ENCODE peak calls at places on chromosomes 6 and 20, in nine cellular contexts. Z is suprapubic skin, S is right lobe of liver, L is esophagus muscularis mucosa, Q is GM12892, H is body of pancreas, K is stomach, C is Peyer's patch, E is IMR-90. N is an unnamed sample.
A peak's percentile ranks its signal among the peaks of the same experiment; 100 is the strongest.

GRCh38 chr20:58692579-58693225 is at the start of gene NPEPL1:
- DNase-seq in Z (no peak), S (peak; percentile 72), L (no peak), Q (peak; percentile 96), H (peak; percentile 65), K (peak; percentile 78), C (peak; percentile 49), E (peak; percentile 67), N (peak; percentile 95)

GRCh38 chr20:20561172-20561571 is 151.3 kb downstream of the RALGAPA2 start:
- DNase-seq in Z (no peak), S (no peak), L (no peak), Q (no peak), H (no peak), K (no peak), C (no peak), E (no peak), N (no peak)

GRCh38 chr6:156316613-156317012 is 460.6 kb upstream of the ARID1B start:
- DNase-seq in Z (no peak), S (no peak), L (no peak), Q (no peak), H (no peak), K (no peak), C (no peak), E (no peak), N (no peak)

GRCh38 chr6:53979468-53980067 is 131.7 kb upstream of the MLIP start:
- DNase-seq in Z (no peak), S (no peak), L (no peak), Q (peak; percentile 5), H (no peak), K (no peak), C (no peak), E (peak; percentile 61), N (no peak)

GRCh38 chr6:32973934-32974333 is 5.5 kb downstream of the BRD2 start:
- DNase-seq in Z (no peak), S (no peak), L (peak; percentile 45), Q (no peak), H (no peak), K (no peak), C (no peak), E (peak; percentile 66), N (no peak)

GRCh38 chr6:127879685-127880084 is 21.2 kb downstream of the THEMIS start:
- DNase-seq in Z (no peak), S (no peak), L (no peak), Q (no peak), H (no peak), K (no peak), C (no peak), E (peak; percentile 7), N (peak; percentile 62)

GRCh38 chr6:124800222-124800621 is 162.0 kb upstream of the RNF217 start:
- DNase-seq in Z (no peak), S (no peak), L (no peak), Q (no peak), H (no peak), K (no peak), C (no peak), E (no peak), N (no peak)

GRCh38 chr6:24864345-24864744 is 65.6 kb upstream of the ARMH2 start:
- DNase-seq in Z (no peak), S (no peak), L (no peak), Q (no peak), H (no peak), K (no peak), C (no peak), E (peak; percentile 85), N (no peak)

GRCh38 chr6:16265351-16266341 is 27.3 kb downstream of the GMPR start:
- DNase-seq in Z (no peak), S (no peak), L (no peak), Q (no peak), H (no peak), K (no peak), C (no peak), E (no peak), N (no peak)

GRCh38 chr6:12245763-12246720 is 44.1 kb upstream of the EDN1 start:
- DNase-seq in Z (no peak), S (no peak), L (no peak), Q (no peak), H (no peak), K (no peak), C (no peak), E (peak; percentile 39), N (no peak)

GRCh38 chr6:109165392-109165964 is 70.2 kb downstream of the CEP57L1 start:
- DNase-seq in Z (no peak), S (no peak), L (no peak), Q (no peak), H (no peak), K (no peak), C (no peak), E (peak; percentile 70), N (no peak)

GRCh38 chr6:125142614-125143013 is 11.0 kb upstream of the TPD52L1 start:
- DNase-seq in Z (no peak), S (no peak), L (no peak), Q (no peak), H (no peak), K (no peak), C (no peak), E (peak; percentile 11), N (no peak)

GRCh38 chr6:136085370-136086115 is 164.6 kb downstream of the MTFR2 start:
- DNase-seq in Z (no peak), S (no peak), L (no peak), Q (no peak), H (no peak), K (no peak), C (no peak), E (peak; percentile 72), N (no peak)

GRCh38 chr6:150266963-150267685 is 101.7 kb upstream of the IYD start:
- DNase-seq in Z (no peak), S (no peak), L (no peak), Q (no peak), H (no peak), K (no peak), C (no peak), E (no peak), N (no peak)

GRCh38 chr6:154448448-154449096 is 61.9 kb downstream of the CNKSR3 start:
- DNase-seq in Z (no peak), S (no peak), L (no peak), Q (no peak), H (no peak), K (no peak), C (no peak), E (peak; percentile 93), N (no peak)

GRCh38 chr20:37299718-37300529 is 10.5 kb downstream of the MANBAL start:
- DNase-seq in Z (no peak), S (no peak), L (no peak), Q (no peak), H (no peak), K (no peak), C (no peak), E (peak; percentile 65), N (no peak)

GRCh38 chr6:77313595-77313994 is 149.7 kb downstream of the HTR1B start:
- DNase-seq in Z (no peak), S (no peak), L (no peak), Q (no peak), H (no peak), K (no peak), C (no peak), E (no peak), N (no peak)

GRCh38 chr6:106413016-106413415 is 52.5 kb downstream of the CRYBG1 start:
- DNase-seq in Z (no peak), S (no peak), L (no peak), Q (no peak), H (no peak), K (no peak), C (no peak), E (no peak), N (no peak)

GRCh38 chr20:38434770-38435554 is at the start of gene SNHG17:
- DNase-seq in Z (peak; percentile 93), S (peak; percentile 90), L (peak; percentile 93), Q (peak; percentile 73), H (peak; percentile 92), K (peak; percentile 93), C (peak; percentile 85), E (peak; percentile 96), N (peak; percentile 97)
- TF ChIP-seq POLR2A in Z (peak; percentile 82), S (peak; percentile 85), L (peak; percentile 45), Q (peak; percentile 99), H (peak; percentile 93), K (peak; percentile 45), C (peak; percentile 57), E (peak; percentile 96), N (peak; percentile 60)

DNA sequence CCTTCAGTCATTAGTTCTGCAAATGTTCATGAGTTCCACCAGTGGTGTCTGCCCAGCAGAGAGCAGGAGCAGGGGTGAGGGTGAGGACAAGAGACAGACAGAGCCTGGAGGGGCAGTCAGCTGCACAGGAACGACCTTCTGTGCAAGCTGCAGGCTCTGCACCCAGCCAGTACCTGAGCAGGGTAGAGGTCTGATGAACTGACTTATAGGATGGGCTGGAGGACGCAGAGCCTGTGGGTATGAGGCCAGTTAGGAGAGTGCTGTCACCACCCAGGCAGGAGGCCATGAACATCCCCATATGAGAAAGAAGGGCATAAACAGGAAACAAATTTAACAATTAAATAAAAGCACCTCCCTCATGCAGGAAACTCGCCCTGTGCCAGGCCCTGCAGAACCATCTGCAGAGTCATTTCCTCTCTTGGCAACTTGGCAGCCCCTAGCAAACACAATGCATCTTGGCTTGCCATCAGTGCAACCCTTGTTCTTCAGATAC is 17.9 kb downstream of the C6orf15 start:
- DNase-seq in Z (no peak), S (no peak), L (no peak), Q (no peak), H (no peak), K (no peak), C (peak; percentile 50), E (no peak), N (peak; percentile 85)
- TF ChIP-seq POLR2A in Z (no peak), S (no peak), L (no peak), Q (no peak), H (no peak), K (no peak), C (no peak), E (no peak), N (no peak)

GRCh38 chr6:27126046-27126814 is 121.3 kb upstream of the PRSS16 start:
- DNase-seq in Z (no peak), S (no peak), L (no peak), Q (no peak), H (no peak), K (no peak), C (no peak), E (no peak), N (no peak)
- TF ChIP-seq POLR2A in Z (no peak), S (no peak), L (no peak), Q (no peak), H (no peak), K (no peak), C (no peak), E (no peak), N (no peak)

DNA sequence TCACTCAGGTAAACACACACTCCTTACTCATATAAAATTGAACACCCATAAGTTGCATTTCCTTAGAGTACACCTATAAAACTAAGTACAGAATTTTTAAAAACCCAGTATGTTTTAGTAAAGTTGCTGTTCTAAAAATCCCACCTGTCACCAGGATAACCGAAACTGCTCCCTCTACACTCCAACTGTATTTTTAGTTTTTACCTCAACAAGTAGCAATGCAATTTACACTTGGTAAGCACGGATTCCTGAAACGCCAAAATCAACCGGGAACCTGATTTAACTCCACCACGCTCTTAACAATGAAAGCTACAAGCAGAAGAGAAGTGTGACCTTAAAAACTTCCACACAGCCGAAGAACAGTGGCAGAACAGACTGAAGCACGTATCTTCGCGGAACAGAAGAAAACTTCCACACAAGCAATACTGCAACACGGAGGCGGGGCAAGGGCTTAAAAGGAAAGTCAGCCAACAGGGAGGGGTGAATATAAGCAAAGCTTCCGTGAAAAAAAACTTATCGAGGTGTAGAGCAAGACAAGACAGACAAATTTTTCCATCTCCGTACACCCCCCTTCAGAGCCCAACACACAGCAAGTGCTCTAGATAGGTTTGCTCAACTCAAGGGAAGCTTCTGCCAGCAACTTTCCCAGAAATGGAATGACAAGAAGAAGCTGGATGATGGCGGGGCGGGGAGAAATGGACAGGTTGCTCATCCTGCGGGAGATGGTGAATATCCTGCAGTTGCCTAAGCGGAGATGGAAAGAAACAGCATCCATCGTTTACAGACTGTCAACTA is 1.4 kb downstream of the STAU1 start:
- DNase-seq in Z (peak; percentile 80), S (peak; percentile 67), L (peak; percentile 94), Q (peak; percentile 33), H (peak; percentile 60), K (peak; percentile 65), C (peak; percentile 79), E (peak; percentile 62), N (peak; percentile 81)
- TF ChIP-seq POLR2A in Z (no peak), S (peak; percentile 41), L (no peak), Q (no peak), H (peak; percentile 68), K (no peak), C (no peak), E (no peak), N (no peak)

N was measured in spleen.